ENCODE peak calls at places on chromosomes 2 and 18, in eight cellular contexts. J is left colon; W is cardiac fibroblast; C is mesenteric fat pad; O is NCI-H1092 treated with DMSO at 0.1 percent for 48 hours; B is Right ventricle myocardium superior; M is activated naive CD8-positive, alpha-beta T cell treated with anti-CD3 and anti-CD28 coated beads for 36 hours; U is brain microvascular endothelial cell. X is an unnamed sample.
A peak's percentile ranks its signal among the peaks of the same experiment; 100 is the strongest.

GRCh38 chr2:26018184-26018716 is 15.6 kb upstream of the RAB10 start:
- DNase-seq in J (peak; percentile 91), W (peak; percentile 88), C (no peak), O (peak; percentile 5), B (peak; percentile 75), M (peak; percentile 16), U (peak; percentile 91), X (no peak)

GRCh38 chr18:55706893-55707292 is 118.9 kb upstream of the TCF4 start:
- DNase-seq in J (no peak), W (peak; percentile 9), C (no peak), O (no peak), B (no peak), M (no peak), U (peak; percentile 83), X (no peak)

GRCh38 chr2:96509114-96509846 is 4.1 kb upstream of the NEURL3 start:
- DNase-seq in J (peak; percentile 82), W (peak; percentile 89), C (peak; percentile 96), O (peak; percentile 44), B (peak; percentile 92), M (peak; percentile 74), U (peak; percentile 76), X (peak; percentile 79)

GRCh38 chr18:33802955-33803354 is 224.9 kb downstream of the ASXL3 start:
- DNase-seq in J (peak; percentile 83), W (no peak), C (no peak), O (peak; percentile 100), B (no peak), M (no peak), U (no peak), X (no peak)

GRCh38 chr18:10015941-10016819 is 102.4 kb downstream of the VAPA start:
- DNase-seq in J (no peak), W (peak; percentile 98), C (peak; percentile 60), O (peak; percentile 6), B (no peak), M (no peak), U (peak; percentile 87), X (no peak)

GRCh38 chr2:223113161-223113560 is 61.2 kb downstream of the KCNE4 start:
- DNase-seq in J (no peak), W (no peak), C (no peak), O (no peak), B (no peak), M (no peak), U (peak; percentile 32), X (no peak)

GRCh38 chr2:67974564-67975430 is 88.0 kb downstream of the C1D start:
- DNase-seq in J (no peak), W (peak; percentile 63), C (no peak), O (peak; percentile 32), B (peak; percentile 48), M (no peak), U (no peak), X (no peak)

GRCh38 chr18:33821503-33821902 is 243.5 kb downstream of the ASXL3 start:
- DNase-seq in J (no peak), W (peak; percentile 17), C (no peak), O (no peak), B (no peak), M (no peak), U (peak; percentile 3), X (no peak)

GRCh38 chr2:197708331-197708730 is 3.2 kb downstream of the MARS2 start:
- DNase-seq in J (no peak), W (peak; percentile 63), C (no peak), O (no peak), B (no peak), M (no peak), U (peak; percentile 32), X (no peak)

GRCh38 chr18:13308369-13308768 is 89.8 kb downstream of the LDLRAD4 start:
- DNase-seq in J (no peak), W (no peak), C (no peak), O (no peak), B (no peak), M (peak; percentile 59), U (no peak), X (no peak)

GRCh38 chr2:158079672-158080071 is 22.0 kb upstream of the UPP2 start:
- DNase-seq in J (no peak), W (no peak), C (no peak), O (no peak), B (no peak), M (no peak), U (no peak), X (no peak)

GRCh38 chr2:182366625-182367024 is 60.2 kb downstream of the PDE1A start:
- DNase-seq in J (no peak), W (peak; percentile 85), C (no peak), O (peak; percentile 32), B (no peak), M (no peak), U (no peak), X (no peak)

GRCh38 chr2:178072000-178072382 is 586 bp downstream of the PDE11A start:
- DNase-seq in J (no peak), W (no peak), C (no peak), O (no peak), B (no peak), M (no peak), U (no peak), X (no peak)

GRCh38 chr2:66700181-66700686 is 265.3 kb downstream of the MEIS1 start:
- DNase-seq in J (no peak), W (no peak), C (no peak), O (no peak), B (no peak), M (no peak), U (no peak), X (no peak)

GRCh38 chr2:215782271-215782670 is 231.1 kb downstream of the MREG start:
- DNase-seq in J (no peak), W (no peak), C (no peak), O (no peak), B (no peak), M (no peak), U (no peak), X (no peak)

GRCh38 chr18:79495591-79496071 is 99.9 kb downstream of the NFATC1 start:
- DNase-seq in J (peak; percentile 24), W (no peak), C (peak; percentile 85), O (no peak), B (no peak), M (no peak), U (no peak), X (no peak)

GRCh38 chr2:205731521-205731965 is 49.2 kb downstream of the NRP2 start:
- DNase-seq in J (no peak), W (peak; percentile 94), C (no peak), O (no peak), B (no peak), M (no peak), U (peak; percentile 95), X (no peak)

GRCh38 chr18:78976697-78977626 is 2.7 kb upstream of the SALL3 start:
- DNase-seq in J (no peak), W (no peak), C (no peak), O (no peak), B (no peak), M (no peak), U (no peak), X (no peak)